ENCODE peak calls at places on chromosomes 1 and 21, in four cellular contexts. M, U, D and K are unnamed samples.

GRCh38 chr1:9316080-9316444 is 23.4 kb downstream of the SPSB1 start:
- DNase-seq in M (no peak), U (no peak), D (no peak), K (peak; percentile 49)

GRCh38 chr21:31337086-31337485 is 7.0 kb downstream of the TIAM1 start:
- DNase-seq in M (no peak), U (no peak), D (no peak), K (no peak)

GRCh38 chr1:72284398-72285073 is 2.2 kb upstream of the NEGR1 start:
- DNase-seq in M (peak; percentile 17), U (peak; percentile 31), D (peak; percentile 70), K (no peak)

GRCh38 chr21:36881223-36881622 is 85.2 kb downstream of the HLCS start:
- DNase-seq in M (no peak), U (no peak), D (no peak), K (no peak)

GRCh38 chr1:14869197-14869596 is 270.7 kb downstream of the KAZN start:
- DNase-seq in M (no peak), U (no peak), D (no peak), K (no peak)

GRCh38 chr1:67741121-67741520 is 56.1 kb downstream of the GADD45A start:
- DNase-seq in M (no peak), U (no peak), D (no peak), K (no peak)

GRCh38 chr1:108583757-108584156 is 23.9 kb downstream of the EEIG2 start:
- DNase-seq in M (no peak), U (no peak), D (no peak), K (no peak)

GRCh38 chr1:16718908-16719533 is 21.3 kb upstream of the RNU1-4 start:
- DNase-seq in M (no peak), U (no peak), D (no peak), K (no peak)

GRCh38 chr1:10865518-10866313 is 69.3 kb upstream of the CASZ1 start:
- DNase-seq in M (no peak), U (no peak), D (no peak), K (no peak)

GRCh38 chr1:206923961-206924548 is 2.3 kb upstream of the FCMR start:
- DNase-seq in M (no peak), U (no peak), D (no peak), K (no peak)

GRCh38 chr1:24562625-24563024 is 6.7 kb downstream of the NCMAP start:
- DNase-seq in M (no peak), U (no peak), D (peak; percentile 45), K (no peak)

GRCh38 chr1:112704908-112705627 is 1.9 kb downstream of the RHOC start:
- DNase-seq in M (peak; percentile 95), U (peak; percentile 90), D (peak; percentile 95), K (peak; percentile 90)

GRCh38 chr21:26169061-26169610 is 1.4 kb downstream of the APP start:
- DNase-seq in M (peak; percentile 53), U (peak; percentile 22), D (peak; percentile 69), K (no peak)

GRCh38 chr1:97137862-97138514 is 416.4 kb downstream of the PTBP2 start:
- DNase-seq in M (peak; percentile 44), U (no peak), D (peak; percentile 76), K (no peak)

GRCh38 chr1:41482001-41482765 is 2.3 kb downstream of the EDN2 start:
- DNase-seq in M (peak; percentile 95), U (peak; percentile 65), D (no peak), K (peak; percentile 87)

GRCh38 chr1:226664413-226665101 is 74.5 kb downstream of the ITPKB start:
- DNase-seq in M (no peak), U (peak; percentile 67), D (no peak), K (no peak)

GRCh38 chr1:226665505-226666163 is 73.4 kb downstream of the ITPKB start:
- DNase-seq in M (no peak), U (no peak), D (no peak), K (no peak)

GRCh38 chr1:226668173-226668560 is 70.9 kb downstream of the ITPKB start:
- DNase-seq in M (no peak), U (no peak), D (no peak), K (no peak)

GRCh38 chr1:226666714-226667113 is 72.4 kb downstream of the ITPKB start:
- DNase-seq in M (no peak), U (no peak), D (no peak), K (no peak)

GRCh38 chr1:226666164-226666506 is 72.9 kb downstream of the ITPKB start:
- DNase-seq in M (no peak), U (no peak), D (no peak), K (peak; percentile 27)
- H3K4me3 ChIP-seq in M (no peak overlapping the region), U (no peak overlapping the region), D (no peak overlapping the region), K (no peak overlapping the region)

GRCh38 chr1:76230894-76231293 is 156.3 kb downstream of the ST6GALNAC3 start:
- DNase-seq in M (no peak), U (no peak), D (no peak), K (no peak)

GRCh38 chr1:76229279-76229977 is 154.9 kb downstream of the ST6GALNAC3 start:
- DNase-seq in M (no peak), U (no peak), D (no peak), K (no peak)

GRCh38 chr1:76237201-76237600 is 162.7 kb downstream of the ST6GALNAC3 start:
- DNase-seq in M (no peak), U (no peak), D (no peak), K (no peak)

GRCh38 chr1:76234061-76234460 is 159.5 kb downstream of the ST6GALNAC3 start:
- DNase-seq in M (no peak), U (no peak), D (no peak), K (no peak)

GRCh38 chr1:76231320-76231719 is 156.8 kb downstream of the ST6GALNAC3 start:
- DNase-seq in M (no peak), U (no peak), D (no peak), K (no peak)
- H3K4me1 ChIP-seq in M (no peaks in the 10 kb centered on the region), U (no peaks in the 10 kb centered on the region), D (no peaks in the 10 kb centered on the region), K (no peaks in the 10 kb centered on the region)

GRCh38 chr21:32728455-32729237 is 833 bp upstream of the SYNJ1 start:
- DNase-seq in M (no peak), U (no peak), D (no peak), K (no peak)

GRCh38 chr21:32732544-32732943 is 4.7 kb upstream of the SYNJ1 start:
- DNase-seq in M (no peak), U (no peak), D (no peak), K (no peak)

GRCh38 chr21:32727478-32727727 is 410 bp downstream of the SYNJ1 start:
- DNase-seq in M (peak; percentile 13), U (no peak), D (no peak), K (peak; percentile 46)

GRCh38 chr21:32726742-32727477 is 903 bp downstream of the SYNJ1 start:
- DNase-seq in M (no peak), U (no peak), D (peak; percentile 49), K (no peak)

GRCh38 chr21:32727728-32728454 is at the start of gene SYNJ1:
- DNase-seq in M (peak; percentile 94), U (peak; percentile 96), D (peak; percentile 97), K (peak; percentile 97)
- TF ChIP-seq CTCF in M (peak; percentile 34), U (no peak), D (no peak), K (no peak)

GRCh38 chr1:177926201-177926600 is 43.7 kb downstream of the SEC16B start:
- DNase-seq in M (no peak), U (no peak), D (no peak), K (no peak)
- H3K4me3 ChIP-seq in M (no peak overlapping the region), U (no peak overlapping the region), D (no peak overlapping the region), K (no peak overlapping the region)